ENCODE peak calls at places on chromosomes 5 and 9, in six cellular contexts. One of them, this sample, is unnamed.

GRCh38 chr5:77882670-77883257 is 106.6 kb upstream of the TBCA start:
- DNase-seq in cardiac fibroblast: peak
- DNase-seq in A549: peak
- DNase-seq in posterior vena cava: no peak
- DNase-seq in fibroblast of lung: peak
- DNase-seq in mesothelial cell of epicardium: no peak
- DNase-seq in this sample: peak

GRCh38 chr9:18767141-18767540 is 265.9 kb downstream of the SAXO1 start:
- DNase-seq in cardiac fibroblast: no peak
- DNase-seq in A549: no peak
- DNase-seq in posterior vena cava: no peak
- DNase-seq in fibroblast of lung: no peak
- DNase-seq in mesothelial cell of epicardium: no peak
- DNase-seq in this sample: no peak

GRCh38 chr9:130768265-130768664 is 66.8 kb upstream of the ABL1 start:
- DNase-seq in cardiac fibroblast: peak
- DNase-seq in A549: no peak
- DNase-seq in posterior vena cava: no peak
- DNase-seq in fibroblast of lung: no peak
- DNase-seq in mesothelial cell of epicardium: no peak
- DNase-seq in this sample: peak

GRCh38 chr5:38433160-38433861 is 123.1 kb downstream of the LIFR start:
- DNase-seq in cardiac fibroblast: peak
- DNase-seq in A549: no peak
- DNase-seq in posterior vena cava: no peak
- DNase-seq in fibroblast of lung: peak
- DNase-seq in mesothelial cell of epicardium: no peak
- DNase-seq in this sample: peak

GRCh38 chr9:116219686-116220085 is 66.1 kb downstream of the PAPPA start:
- DNase-seq in cardiac fibroblast: no peak
- DNase-seq in A549: no peak
- DNase-seq in posterior vena cava: no peak
- DNase-seq in fibroblast of lung: no peak
- DNase-seq in mesothelial cell of epicardium: no peak
- DNase-seq in this sample: no peak

GRCh38 chr5:78483809-78484521 is 123.5 kb downstream of the SCAMP1 start:
- DNase-seq in cardiac fibroblast: peak
- DNase-seq in A549: peak
- DNase-seq in posterior vena cava: no peak
- DNase-seq in fibroblast of lung: peak
- DNase-seq in mesothelial cell of epicardium: no peak
- DNase-seq in this sample: peak

GRCh38 chr5:98468188-98468869 is 305.1 kb upstream of the RGMB start:
- DNase-seq in cardiac fibroblast: peak
- DNase-seq in A549: peak
- DNase-seq in posterior vena cava: no peak
- DNase-seq in fibroblast of lung: peak
- DNase-seq in mesothelial cell of epicardium: no peak
- DNase-seq in this sample: peak

GRCh38 chr9:120583958-120584369 is 4.0 kb upstream of the CDK5RAP2 start:
- DNase-seq in cardiac fibroblast: peak
- DNase-seq in A549: peak
- DNase-seq in posterior vena cava: no peak
- DNase-seq in fibroblast of lung: peak
- DNase-seq in mesothelial cell of epicardium: no peak
- DNase-seq in this sample: peak

GRCh38 chr5:151651997-151652645 is 34.6 kb downstream of the SPARC start:
- DNase-seq in cardiac fibroblast: peak
- DNase-seq in A549: peak
- DNase-seq in posterior vena cava: peak
- DNase-seq in fibroblast of lung: peak
- DNase-seq in mesothelial cell of epicardium: peak
- DNase-seq in this sample: peak

GRCh38 chr9:27572918-27573698 is at the start of gene C9orf72:
- DNase-seq in cardiac fibroblast: no peak
- DNase-seq in A549: no peak
- DNase-seq in posterior vena cava: peak
- DNase-seq in fibroblast of lung: no peak
- DNase-seq in mesothelial cell of epicardium: peak
- DNase-seq in this sample: no peak

GRCh38 chr9:96486351-96487029 is 36.5 kb downstream of the HABP4 start:
- DNase-seq in cardiac fibroblast: peak
- DNase-seq in A549: no peak
- DNase-seq in posterior vena cava: no peak
- DNase-seq in fibroblast of lung: peak
- DNase-seq in mesothelial cell of epicardium: no peak
- DNase-seq in this sample: peak

GRCh38 chr5:149455889-149456409 is 76.9 kb upstream of the IL17B start:
- DNase-seq in cardiac fibroblast: peak
- DNase-seq in A549: no peak
- DNase-seq in posterior vena cava: no peak
- DNase-seq in fibroblast of lung: peak
- DNase-seq in mesothelial cell of epicardium: no peak
- DNase-seq in this sample: peak